ENCODE peak calls at places on chromosomes 4 and X, in ten cellular contexts. J is IMR-90; V is activated naive CD4-positive, alpha-beta T cell treated with Interleukin-2 at 50 U/mL for 16 hours; K is amygdala; P is left lung; M is stimulated activated CD4-positive, alpha-beta T cell treated with anti-CD3 and anti-CD28 coated beads, Interleukin-12 subunit alpha, Interleukin-12 subunit beta, amount 100 ng/mL, for 24 hours; Q is RWPE2; Z is nephron progenitor cell; C is B cell; S is germinal center. N is an unnamed sample.

GRCh38 chr4:112063260-112063659 is 82.0 kb upstream of the FAM241A start:
- DNase-seq in J (no peak), V (no peak), K (no peak), P (no peak), M (no peak), Q (no peak), Z (no peak), C (no peak), S (no peak), N (no peak)

GRCh38 chrX:44876767-44877166 is 3.8 kb downstream of the KDM6A start:
- DNase-seq in J (no peak), V (no peak), K (no peak), P (no peak), M (no peak), Q (no peak), Z (no peak), C (no peak), S (no peak), N (no peak)

GRCh38 chrX:130645955-130646583 is 244.3 kb downstream of the RBMX2 start:
- DNase-seq in J (no peak), V (no peak), K (no peak), P (no peak), M (no peak), Q (no peak), Z (no peak), C (no peak), S (no peak), N (no peak)

GRCh38 chr4:38364383-38364963 is 299.5 kb upstream of the KLF3 start:
- DNase-seq in J (no peak), V (no peak), K (no peak), P (no peak), M (no peak), Q (no peak), Z (no peak), C (no peak), S (no peak), N (no peak)

GRCh38 chrX:134599173-134599914 is 58.9 kb downstream of the PLAC1 start:
- DNase-seq in J (peak; percentile 63), V (peak; percentile 41), K (no peak), P (no peak), M (peak; percentile 13), Q (no peak), Z (no peak), C (no peak), S (no peak), N (no peak)

GRCh38 chrX:148874621-148875020 is 374.2 kb downstream of the AFF2 start:
- DNase-seq in J (peak; percentile 72), V (no peak), K (no peak), P (no peak), M (no peak), Q (no peak), Z (no peak), C (no peak), S (no peak), N (no peak)

GRCh38 chrX:123184199-123184857 is at the start of gene GRIA3:
- DNase-seq in J (no peak), V (no peak), K (peak; percentile 17), P (no peak), M (no peak), Q (no peak), Z (peak; percentile 20), C (no peak), S (no peak), N (no peak)

GRCh38 chr4:187786190-187786589 is 209.4 kb upstream of the ZFP42 start:
- DNase-seq in J (no peak), V (no peak), K (no peak), P (no peak), M (no peak), Q (no peak), Z (no peak), C (no peak), S (no peak), N (no peak)

GRCh38 chr4:128286474-128287158 is 997 bp downstream of the PGRMC2 start:
- DNase-seq in J (peak; percentile 61), V (peak; percentile 28), K (no peak), P (no peak), M (no peak), Q (no peak), Z (no peak), C (no peak), S (peak; percentile 57), N (no peak)

GRCh38 chrX:149512225-149512885 is 7.2 kb upstream of the IDS start:
- DNase-seq in J (peak; percentile 38), V (peak; percentile 60), K (peak; percentile 55), P (peak; percentile 41), M (no peak), Q (no peak), Z (peak; percentile 49), C (peak; percentile 50), S (peak; percentile 30), N (peak; percentile 42)